ENCODE peak calls at places on chromosome 20, in six cellular contexts. Z, G, B, U, R and Q are unnamed samples.

GRCh38 chr20:46056970-46057855 is 28.2 kb downstream of the SLC12A5 start:
- DNase-seq in Z (peak; percentile 34), U (peak; percentile 49), G (no peak), B (peak; percentile 45), R (no peak), Q (peak; percentile 19)

GRCh38 chr20:61640171-61640570 is 388.1 kb downstream of the CDH4 start:
- DNase-seq in U (no peak), G (no peak), B (no peak), R (no peak), Z (no peak), Q (no peak)

GRCh38 chr20:64242797-64243475 is 12.6 kb upstream of the PCMTD2 start:
- DNase-seq in G (no peak), Z (no peak), U (no peak), B (no peak), R (no peak), Q (no peak)

GRCh38 chr20:63734946-63735858 is 1.3 kb upstream of the LIME1 start:
- DNase-seq in R (no peak), Z (no peak), B (no peak), G (no peak), U (no peak), Q (no peak)

GRCh38 chr20:37336369-37337207 is 9.4 kb upstream of the SRC start:
- DNase-seq in G (no peak), B (peak; percentile 37), R (peak; percentile 23), Z (peak; percentile 71), U (no peak), Q (no peak)

GRCh38 chr20:25032478-25033183 is 25.3 kb downstream of the ACSS1 start:
- DNase-seq in B (no peak), G (no peak), Z (peak; percentile 12), R (no peak), U (no peak), Q (peak; percentile 80)

GRCh38 chr20:45138451-45139300 is 14.4 kb upstream of the WFDC12 start:
- DNase-seq in U (no peak), B (peak; percentile 64), R (peak; percentile 38), Z (peak; percentile 76), G (peak; percentile 73), Q (peak; percentile 56)

GRCh38 chr20:11822116-11822794 is 95.4 kb upstream of the BTBD3 start:
- DNase-seq in U (no peak), R (no peak), B (no peak), Z (no peak), G (no peak), Q (no peak)

GRCh38 chr20:44728835-44729342 is 13.7 kb downstream of the CCN5 start:
- DNase-seq in B (no peak), G (peak; percentile 96), Z (no peak), U (no peak), R (no peak), Q (peak; percentile 98)

GRCh38 chr20:63787302-63787701 is 43.8 kb downstream of the ZBTB46 start:
- DNase-seq in R (no peak), U (no peak), Z (no peak), G (no peak), B (no peak), Q (no peak)

GRCh38 chr20:62675156-62675871 is 33.0 kb downstream of the SLCO4A1 start:
- DNase-seq in G (no peak), R (no peak), U (no peak), B (no peak), Z (no peak), Q (no peak)

GRCh38 chr20:24779886-24780285 is 169.2 kb upstream of the CST7 start:
- DNase-seq in G (no peak), Z (no peak), B (no peak), R (no peak), U (peak; percentile 32), Q (no peak)

GRCh38 chr20:40644863-40645262 is 44.2 kb downstream of the MAFB start:
- DNase-seq in R (no peak), B (no peak), G (no peak), U (no peak), Z (no peak), Q (no peak)

GRCh38 chr20:63520594-63520938 is at the start of gene PPDPF:
- DNase-seq in Z (peak; percentile 84), U (peak; percentile 76), B (peak; percentile 82), G (peak; percentile 83), R (peak; percentile 81), Q (peak; percentile 78)

GRCh38 chr20:4767084-4767483 is 45.4 kb downstream of the PRND start:
- DNase-seq in U (no peak), R (no peak), B (no peak), Z (peak; percentile 54), G (no peak), Q (no peak)

GRCh38 chr20:5864873-5865582 is 85.3 kb downstream of the TRMT6 start:
- DNase-seq in U (no peak), R (peak; percentile 21), Z (no peak), G (peak; percentile 13), B (no peak), Q (peak; percentile 48)

GRCh38 chr20:37619496-37619895 is 74.3 kb upstream of the CTNNBL1 start:
- DNase-seq in B (no peak), G (no peak), Z (no peak), R (no peak), U (no peak), Q (no peak)

GRCh38 chr20:3987296-3987695 is 28.1 kb downstream of the RNF24 start:
- DNase-seq in G (no peak), B (no peak), R (no peak), U (no peak), Z (no peak), Q (no peak)

GRCh38 chr20:62220666-62221568 is 839 bp upstream of the HRH3 start:
- DNase-seq in R (no peak), Z (no peak), G (no peak), B (no peak), U (no peak), Q (no peak)

GRCh38 chr20:62897666-62898065 is 28.6 kb downstream of the DIDO1 start:
- DNase-seq in G (no peak), U (no peak), R (no peak), Z (no peak), B (no peak), Q (no peak)

GRCh38 chr20:1441133-1441532 is 25.5 kb downstream of the NSFL1C start:
- DNase-seq in Z (no peak), G (no peak), U (no peak), R (no peak), B (no peak), Q (no peak)

GRCh38 chr20:39067526-39068216 is 105.5 kb downstream of the DHX35 start:
- DNase-seq in Z (no peak), R (no peak), G (no peak), U (no peak), B (no peak), Q (peak; percentile 32)

GRCh38 chr20:58344741-58345140 is 35.2 kb downstream of the RAB22A start:
- DNase-seq in R (no peak), G (no peak), B (no peak), Z (no peak), U (no peak), Q (peak; percentile 56)

GRCh38 chr20:53100476-53100911 is 128.3 kb downstream of the TSHZ2 start:
- DNase-seq in G (no peak), U (no peak), R (no peak), Z (no peak), B (no peak), Q (peak; percentile 5)

GRCh38 chr20:45010399-45010828 is 44.1 kb downstream of the STK4 start:
- DNase-seq in G (no peak), Z (no peak), U (no peak), R (no peak), B (no peak), Q (peak; percentile 90)

GRCh38 chr20:17938889-17939619 is 29.5 kb downstream of the SNX5 start:
- DNase-seq in B (peak; percentile 75), G (peak; percentile 70), U (peak; percentile 72), R (peak; percentile 57), Z (peak; percentile 76), Q (peak; percentile 29)

GRCh38 chr20:57005146-57005933 is 261.1 kb downstream of the BMP7 start:
- DNase-seq in Z (no peak), R (no peak), U (no peak), G (no peak), B (no peak), Q (no peak)
- H3K4me1 ChIP-seq in Z (no peaks in the 10 kb centered on the region), R (no peaks in the 10 kb centered on the region), U (peaks cover 39% of the 10 kb centered on the region), G (peaks cover 24% of the 10 kb centered on the region), B (no peaks in the 10 kb centered on the region), Q (peaks cover 4% of the 10 kb centered on the region)

DNA sequence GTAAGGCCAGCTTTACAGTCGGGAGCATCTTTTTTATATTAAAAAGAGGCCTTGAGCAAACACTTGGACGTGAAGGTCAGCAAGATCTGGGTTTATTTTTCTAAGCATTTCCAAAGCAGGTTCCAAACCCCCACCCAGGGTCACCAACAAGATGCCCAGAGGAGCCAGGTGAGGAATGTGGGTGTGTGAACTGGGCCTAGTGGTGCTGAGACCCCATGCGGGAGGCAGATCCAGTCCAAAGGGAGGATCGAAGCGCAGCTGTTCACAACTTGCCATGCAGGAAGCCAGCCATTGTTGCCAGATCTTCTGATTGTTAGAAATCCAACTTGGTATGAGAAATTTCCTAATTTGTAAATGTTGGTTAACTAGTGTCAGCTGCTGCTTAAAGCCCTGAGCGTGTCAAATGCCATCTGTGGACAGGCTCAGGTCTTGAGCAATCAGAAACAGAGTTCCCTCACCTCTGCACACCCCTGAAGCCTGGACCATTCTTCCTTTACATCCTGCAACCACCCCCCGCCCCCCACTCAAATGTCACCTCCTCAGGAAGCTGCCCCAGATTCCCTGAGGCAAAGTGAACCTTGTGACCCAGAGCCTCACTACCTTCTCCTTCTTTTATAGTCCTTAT is 46.5 kb downstream of the NFATC2 start:
- DNase-seq in U (no peak), R (no peak), B (no peak), G (no peak), Z (no peak), Q (no peak)
- H3K4me1 ChIP-seq in U (peaks cover 7% of the 10 kb centered on the region), R (peaks cover 93% of the 10 kb centered on the region), B (no peaks in the 10 kb centered on the region), G (peaks cover 10% of the 10 kb centered on the region), Z (peaks cover 40% of the 10 kb centered on the region), Q (peaks cover 15% of the 10 kb centered on the region)

GRCh38 chr20:50108571-50109235 is 4.2 kb downstream of the UBE2V1 start:
- DNase-seq in U (no peak), B (no peak), G (no peak), R (no peak), Z (no peak), Q (no peak)
- H3K4me1 ChIP-seq in U (peaks cover 53% of the 10 kb centered on the region), B (peaks cover 37% of the 10 kb centered on the region), G (peaks cover 32% of the 10 kb centered on the region), R (peaks cover 65% of the 10 kb centered on the region), Z (peaks cover 22% of the 10 kb centered on the region), Q (peaks cover 41% of the 10 kb centered on the region)

GRCh38 chr20:49810491-49811190 is 2.0 kb upstream of the SLC9A8 start:
- DNase-seq in U (peak; percentile 19), B (no peak), Z (no peak), R (no peak), G (peak; percentile 65), Q (no peak)
- H3K4me1 ChIP-seq in U (peaks cover 11% of the 10 kb centered on the region), B (peaks cover 22% of the 10 kb centered on the region), Z (peaks cover 13% of the 10 kb centered on the region), R (peaks cover 20% of the 10 kb centered on the region), G (peaks cover 89% of the 10 kb centered on the region), Q (peaks cover 13% of the 10 kb centered on the region)